ENCODE peak calls at places on chromosome 12, in eight cellular contexts. One of them, this sample, is unnamed.
A peak's percentile ranks its signal among the peaks of the same experiment; 100 is the strongest.

GRCh38 chr12:93757792-93758694 is 80.9 kb downstream of the CRADD start:
- DNase-seq in anterior cingulate cortex: no peak
- DNase-seq in HEK293T: no peak
- DNase-seq in stimulated activated CD8-positive, alpha-beta memory T cell treated with anti-CD3 and anti-CD28 coated beads, Interleukin-4, amount 100 ng/mL, for 24 hours: no peak
- DNase-seq in GM12891: no peak
- DNase-seq in globus pallidus: no peak
- DNase-seq in fibroblast of the conjunctiva: no peak
- DNase-seq in astrocyte of the spinal cord: no peak
- DNase-seq in this sample: no peak

GRCh38 chr12:9792961-9793617 is 32.4 kb upstream of the CD69 start:
- DNase-seq in GM12891: no peak
- DNase-seq in fibroblast of the conjunctiva: no peak
- DNase-seq in stimulated activated CD8-positive, alpha-beta memory T cell treated with anti-CD3 and anti-CD28 coated beads, Interleukin-4, amount 100 ng/mL, for 24 hours: no peak
- DNase-seq in globus pallidus: no peak
- DNase-seq in astrocyte of the spinal cord: peak; percentile 41
- DNase-seq in anterior cingulate cortex: no peak
- DNase-seq in HEK293T: no peak
- DNase-seq in this sample: no peak

GRCh38 chr12:76645934-76646333 is 86.4 kb upstream of the OSBPL8 start:
- DNase-seq in stimulated activated CD8-positive, alpha-beta memory T cell treated with anti-CD3 and anti-CD28 coated beads, Interleukin-4, amount 100 ng/mL, for 24 hours: no peak
- DNase-seq in HEK293T: no peak
- DNase-seq in fibroblast of the conjunctiva: no peak
- DNase-seq in astrocyte of the spinal cord: no peak
- DNase-seq in globus pallidus: no peak
- DNase-seq in anterior cingulate cortex: no peak
- DNase-seq in GM12891: no peak
- DNase-seq in this sample: no peak

GRCh38 chr12:113660941-113661340 is 189.3 kb upstream of the LHX5 start:
- DNase-seq in astrocyte of the spinal cord: no peak
- DNase-seq in GM12891: no peak
- DNase-seq in globus pallidus: no peak
- DNase-seq in anterior cingulate cortex: no peak
- DNase-seq in fibroblast of the conjunctiva: no peak
- DNase-seq in stimulated activated CD8-positive, alpha-beta memory T cell treated with anti-CD3 and anti-CD28 coated beads, Interleukin-4, amount 100 ng/mL, for 24 hours: no peak
- DNase-seq in HEK293T: no peak
- DNase-seq in this sample: no peak

GRCh38 chr12:56941299-56942017 is 7.2 kb upstream of the SDR9C7 start:
- DNase-seq in fibroblast of the conjunctiva: peak; percentile 26
- DNase-seq in astrocyte of the spinal cord: peak; percentile 14
- DNase-seq in stimulated activated CD8-positive, alpha-beta memory T cell treated with anti-CD3 and anti-CD28 coated beads, Interleukin-4, amount 100 ng/mL, for 24 hours: no peak
- DNase-seq in globus pallidus: no peak
- DNase-seq in HEK293T: no peak
- DNase-seq in GM12891: no peak
- DNase-seq in anterior cingulate cortex: peak; percentile 7
- DNase-seq in this sample: peak; percentile 90

GRCh38 chr12:8658361-8658760 is 4.3 kb downstream of the MFAP5 start:
- DNase-seq in HEK293T: no peak
- DNase-seq in astrocyte of the spinal cord: peak; percentile 80
- DNase-seq in stimulated activated CD8-positive, alpha-beta memory T cell treated with anti-CD3 and anti-CD28 coated beads, Interleukin-4, amount 100 ng/mL, for 24 hours: no peak
- DNase-seq in anterior cingulate cortex: no peak
- DNase-seq in globus pallidus: no peak
- DNase-seq in fibroblast of the conjunctiva: no peak
- DNase-seq in GM12891: no peak
- DNase-seq in this sample: no peak

GRCh38 chr12:56785874-56786273 is 22.8 kb downstream of the HSD17B6 start:
- DNase-seq in globus pallidus: no peak
- DNase-seq in astrocyte of the spinal cord: no peak
- DNase-seq in HEK293T: no peak
- DNase-seq in anterior cingulate cortex: no peak
- DNase-seq in stimulated activated CD8-positive, alpha-beta memory T cell treated with anti-CD3 and anti-CD28 coated beads, Interleukin-4, amount 100 ng/mL, for 24 hours: no peak
- DNase-seq in fibroblast of the conjunctiva: no peak
- DNase-seq in GM12891: no peak
- DNase-seq in this sample: no peak

GRCh38 chr12:90959538-90960139 is 4.7 kb upstream of the CCER1 start:
- DNase-seq in HEK293T: peak; percentile 25
- DNase-seq in stimulated activated CD8-positive, alpha-beta memory T cell treated with anti-CD3 and anti-CD28 coated beads, Interleukin-4, amount 100 ng/mL, for 24 hours: no peak
- DNase-seq in GM12891: no peak
- DNase-seq in astrocyte of the spinal cord: peak; percentile 58
- DNase-seq in anterior cingulate cortex: peak; percentile 11
- DNase-seq in globus pallidus: peak; percentile 46
- DNase-seq in fibroblast of the conjunctiva: peak; percentile 21
- DNase-seq in this sample: no peak

GRCh38 chr12:52311282-52311643 is 9.9 kb downstream of the KRT83 start:
- DNase-seq in astrocyte of the spinal cord: no peak
- DNase-seq in anterior cingulate cortex: no peak
- DNase-seq in HEK293T: no peak
- DNase-seq in GM12891: no peak
- DNase-seq in globus pallidus: no peak
- DNase-seq in stimulated activated CD8-positive, alpha-beta memory T cell treated with anti-CD3 and anti-CD28 coated beads, Interleukin-4, amount 100 ng/mL, for 24 hours: no peak
- DNase-seq in fibroblast of the conjunctiva: no peak
- DNase-seq in this sample: no peak

GRCh38 chr12:19042196-19042595 is 87.3 kb upstream of the PLEKHA5 start:
- DNase-seq in GM12891: no peak
- DNase-seq in anterior cingulate cortex: no peak
- DNase-seq in stimulated activated CD8-positive, alpha-beta memory T cell treated with anti-CD3 and anti-CD28 coated beads, Interleukin-4, amount 100 ng/mL, for 24 hours: no peak
- DNase-seq in astrocyte of the spinal cord: no peak
- DNase-seq in HEK293T: no peak
- DNase-seq in fibroblast of the conjunctiva: no peak
- DNase-seq in globus pallidus: no peak
- DNase-seq in this sample: no peak

GRCh38 chr12:124441443-124442190 is 125.8 kb downstream of the NCOR2 start:
- DNase-seq in HEK293T: no peak
- DNase-seq in fibroblast of the conjunctiva: peak; percentile 59
- DNase-seq in stimulated activated CD8-positive, alpha-beta memory T cell treated with anti-CD3 and anti-CD28 coated beads, Interleukin-4, amount 100 ng/mL, for 24 hours: no peak
- DNase-seq in anterior cingulate cortex: no peak
- DNase-seq in GM12891: no peak
- DNase-seq in astrocyte of the spinal cord: peak; percentile 97
- DNase-seq in globus pallidus: no peak
- DNase-seq in this sample: no peak

GRCh38 chr12:6935551-6936377 is 7.9 kb upstream of the RNU7-1 start:
- DNase-seq in astrocyte of the spinal cord: no peak
- DNase-seq in GM12891: no peak
- DNase-seq in anterior cingulate cortex: no peak
- DNase-seq in HEK293T: no peak
- DNase-seq in globus pallidus: no peak
- DNase-seq in fibroblast of the conjunctiva: no peak
- DNase-seq in stimulated activated CD8-positive, alpha-beta memory T cell treated with anti-CD3 and anti-CD28 coated beads, Interleukin-4, amount 100 ng/mL, for 24 hours: no peak
- DNase-seq in this sample: no peak

GRCh38 chr12:13836116-13836515 is 145.3 kb downstream of the GRIN2B start:
- DNase-seq in globus pallidus: no peak
- DNase-seq in HEK293T: no peak
- DNase-seq in GM12891: no peak
- DNase-seq in anterior cingulate cortex: no peak
- DNase-seq in astrocyte of the spinal cord: no peak
- DNase-seq in fibroblast of the conjunctiva: no peak
- DNase-seq in stimulated activated CD8-positive, alpha-beta memory T cell treated with anti-CD3 and anti-CD28 coated beads, Interleukin-4, amount 100 ng/mL, for 24 hours: no peak
- DNase-seq in this sample: peak; percentile 50

GRCh38 chr12:65171073-65171472 is 1.7 kb downstream of the LEMD3 start:
- DNase-seq in GM12891: no peak
- DNase-seq in globus pallidus: no peak
- DNase-seq in astrocyte of the spinal cord: no peak
- DNase-seq in stimulated activated CD8-positive, alpha-beta memory T cell treated with anti-CD3 and anti-CD28 coated beads, Interleukin-4, amount 100 ng/mL, for 24 hours: no peak
- DNase-seq in HEK293T: no peak
- DNase-seq in fibroblast of the conjunctiva: no peak
- DNase-seq in anterior cingulate cortex: no peak
- DNase-seq in this sample: no peak

GRCh38 chr12:105960319-105961076 is 178.3 kb downstream of the NUAK1 start:
- DNase-seq in HEK293T: no peak
- DNase-seq in stimulated activated CD8-positive, alpha-beta memory T cell treated with anti-CD3 and anti-CD28 coated beads, Interleukin-4, amount 100 ng/mL, for 24 hours: no peak
- DNase-seq in fibroblast of the conjunctiva: no peak
- DNase-seq in astrocyte of the spinal cord: peak; percentile 48
- DNase-seq in globus pallidus: no peak
- DNase-seq in anterior cingulate cortex: no peak
- DNase-seq in GM12891: no peak
- DNase-seq in this sample: no peak

GRCh38 chr12:33427071-33427470 is 12.5 kb downstream of the SYT10 start:
- DNase-seq in fibroblast of the conjunctiva: no peak
- DNase-seq in globus pallidus: no peak
- DNase-seq in HEK293T: no peak
- DNase-seq in stimulated activated CD8-positive, alpha-beta memory T cell treated with anti-CD3 and anti-CD28 coated beads, Interleukin-4, amount 100 ng/mL, for 24 hours: no peak
- DNase-seq in GM12891: no peak
- DNase-seq in astrocyte of the spinal cord: no peak
- DNase-seq in anterior cingulate cortex: no peak
- DNase-seq in this sample: no peak

GRCh38 chr12:91091916-91092715 is 19.2 kb downstream of the LUM start:
- DNase-seq in GM12891: no peak
- DNase-seq in globus pallidus: no peak
- DNase-seq in HEK293T: no peak
- DNase-seq in fibroblast of the conjunctiva: no peak
- DNase-seq in stimulated activated CD8-positive, alpha-beta memory T cell treated with anti-CD3 and anti-CD28 coated beads, Interleukin-4, amount 100 ng/mL, for 24 hours: no peak
- DNase-seq in anterior cingulate cortex: no peak
- DNase-seq in astrocyte of the spinal cord: peak; percentile 29
- DNase-seq in this sample: no peak

GRCh38 chr12:101877816-101878811 is 734 bp downstream of the DRAM1 start:
- DNase-seq in stimulated activated CD8-positive, alpha-beta memory T cell treated with anti-CD3 and anti-CD28 coated beads, Interleukin-4, amount 100 ng/mL, for 24 hours: no peak
- DNase-seq in fibroblast of the conjunctiva: no peak
- DNase-seq in astrocyte of the spinal cord: peak; percentile 31
- DNase-seq in GM12891: no peak
- DNase-seq in globus pallidus: peak; percentile 11
- DNase-seq in HEK293T: peak; percentile 16
- DNase-seq in anterior cingulate cortex: no peak
- DNase-seq in this sample: no peak

GRCh38 chr12:46371718-46372130 is 849 bp downstream of the SLC38A2 start:
- DNase-seq in GM12891: peak; percentile 30
- DNase-seq in astrocyte of the spinal cord: peak; percentile 64
- DNase-seq in globus pallidus: peak; percentile 77
- DNase-seq in fibroblast of the conjunctiva: no peak
- DNase-seq in stimulated activated CD8-positive, alpha-beta memory T cell treated with anti-CD3 and anti-CD28 coated beads, Interleukin-4, amount 100 ng/mL, for 24 hours: peak; percentile 41
- DNase-seq in anterior cingulate cortex: peak; percentile 69
- DNase-seq in HEK293T: peak; percentile 42
- DNase-seq in this sample: peak; percentile 95

GRCh38 chr12:69405466-69405865 is 45.9 kb downstream of the YEATS4 start:
- DNase-seq in fibroblast of the conjunctiva: peak; percentile 69
- DNase-seq in globus pallidus: no peak
- DNase-seq in GM12891: no peak
- DNase-seq in astrocyte of the spinal cord: peak; percentile 96
- DNase-seq in HEK293T: no peak
- DNase-seq in anterior cingulate cortex: no peak
- DNase-seq in stimulated activated CD8-positive, alpha-beta memory T cell treated with anti-CD3 and anti-CD28 coated beads, Interleukin-4, amount 100 ng/mL, for 24 hours: no peak
- DNase-seq in this sample: no peak

GRCh38 chr12:28107679-28108078 is 82.6 kb upstream of the CCDC91 start:
- DNase-seq in astrocyte of the spinal cord: no peak
- DNase-seq in HEK293T: no peak
- DNase-seq in fibroblast of the conjunctiva: no peak
- DNase-seq in globus pallidus: no peak
- DNase-seq in GM12891: no peak
- DNase-seq in anterior cingulate cortex: no peak
- DNase-seq in stimulated activated CD8-positive, alpha-beta memory T cell treated with anti-CD3 and anti-CD28 coated beads, Interleukin-4, amount 100 ng/mL, for 24 hours: no peak
- DNase-seq in this sample: no peak

GRCh38 chr12:6961695-6962284 is 8.7 kb downstream of the PHB2 start:
- DNase-seq in anterior cingulate cortex: no peak
- DNase-seq in fibroblast of the conjunctiva: peak; percentile 61
- DNase-seq in globus pallidus: no peak
- DNase-seq in astrocyte of the spinal cord: peak; percentile 79
- DNase-seq in stimulated activated CD8-positive, alpha-beta memory T cell treated with anti-CD3 and anti-CD28 coated beads, Interleukin-4, amount 100 ng/mL, for 24 hours: no peak
- DNase-seq in HEK293T: peak; percentile 79
- DNase-seq in GM12891: no peak
- DNase-seq in this sample: no peak

GRCh38 chr12:90682398-90682797 is 272.6 kb downstream of the CCER1 start:
- DNase-seq in globus pallidus: no peak
- DNase-seq in HEK293T: no peak
- DNase-seq in astrocyte of the spinal cord: peak; percentile 86
- DNase-seq in stimulated activated CD8-positive, alpha-beta memory T cell treated with anti-CD3 and anti-CD28 coated beads, Interleukin-4, amount 100 ng/mL, for 24 hours: no peak
- DNase-seq in GM12891: no peak
- DNase-seq in fibroblast of the conjunctiva: no peak
- DNase-seq in anterior cingulate cortex: no peak
- DNase-seq in this sample: no peak

GRCh38 chr12:25828188-25828587 is 130.3 kb upstream of the RASSF8 start:
- DNase-seq in HEK293T: no peak
- DNase-seq in anterior cingulate cortex: no peak
- DNase-seq in GM12891: no peak
- DNase-seq in stimulated activated CD8-positive, alpha-beta memory T cell treated with anti-CD3 and anti-CD28 coated beads, Interleukin-4, amount 100 ng/mL, for 24 hours: no peak
- DNase-seq in astrocyte of the spinal cord: no peak
- DNase-seq in globus pallidus: no peak
- DNase-seq in fibroblast of the conjunctiva: no peak
- DNase-seq in this sample: no peak

GRCh38 chr12:82691513-82691912 is 4.8 kb downstream of the TMTC2 start:
- DNase-seq in anterior cingulate cortex: no peak
- DNase-seq in astrocyte of the spinal cord: no peak
- DNase-seq in HEK293T: no peak
- DNase-seq in GM12891: no peak
- DNase-seq in fibroblast of the conjunctiva: no peak
- DNase-seq in globus pallidus: no peak
- DNase-seq in stimulated activated CD8-positive, alpha-beta memory T cell treated with anti-CD3 and anti-CD28 coated beads, Interleukin-4, amount 100 ng/mL, for 24 hours: no peak
- DNase-seq in this sample: no peak

GRCh38 chr12:48602192-48602989 is 32.5 kb upstream of the LALBA start:
- DNase-seq in GM12891: no peak
- DNase-seq in fibroblast of the conjunctiva: peak; percentile 1
- DNase-seq in anterior cingulate cortex: no peak
- DNase-seq in globus pallidus: no peak
- DNase-seq in stimulated activated CD8-positive, alpha-beta memory T cell treated with anti-CD3 and anti-CD28 coated beads, Interleukin-4, amount 100 ng/mL, for 24 hours: no peak
- DNase-seq in astrocyte of the spinal cord: no peak
- DNase-seq in HEK293T: no peak
- DNase-seq in this sample: no peak

This sample was measured in esophagus muscularis mucosa.